ENCODE peak calls at places on chromosomes 3 and 15, in six cellular contexts. One of them, this sample, is unnamed. For H3K27me3, the result is how much of the 10 kb centered on the place peaks cover.

GRCh38 chr3:187839422-187839821 is 94.2 kb upstream of the BCL6 start:
- DNase-seq in lung: no peak
- DNase-seq in fibroblast of lung: no peak
- DNase-seq in GM06990: no peak
- DNase-seq in heart left ventricle: no peak
- DNase-seq in WERI-Rb-1: no peak
- DNase-seq in this sample: no peak

GRCh38 chr3:190741788-190742187 is 120.7 kb downstream of the GMNC start:
- DNase-seq in GM06990: no peak
- DNase-seq in heart left ventricle: no peak
- DNase-seq in lung: no peak
- DNase-seq in fibroblast of lung: no peak
- DNase-seq in WERI-Rb-1: no peak
- DNase-seq in this sample: no peak

GRCh38 chr3:122786067-122786466 is 7.6 kb downstream of the HSPBAP1 start:
- DNase-seq in WERI-Rb-1: no peak
- DNase-seq in GM06990: no peak
- DNase-seq in fibroblast of lung: peak
- DNase-seq in heart left ventricle: no peak
- DNase-seq in lung: no peak
- DNase-seq in this sample: no peak

GRCh38 chr3:161422171-161422693 is 50.9 kb upstream of the SPTSSB start:
- DNase-seq in lung: no peak
- DNase-seq in fibroblast of lung: no peak
- DNase-seq in heart left ventricle: no peak
- DNase-seq in GM06990: no peak
- DNase-seq in WERI-Rb-1: no peak
- DNase-seq in this sample: no peak

GRCh38 chr15:37102315-37103021 is 2.1 kb upstream of the MEIS2 start:
- DNase-seq in fibroblast of lung: peak
- DNase-seq in heart left ventricle: no peak
- DNase-seq in WERI-Rb-1: peak
- DNase-seq in lung: no peak
- DNase-seq in GM06990: no peak
- DNase-seq in this sample: no peak

GRCh38 chr15:77535845-77536244 is 96.9 kb downstream of the LINGO1 start:
- DNase-seq in GM06990: no peak
- DNase-seq in lung: no peak
- DNase-seq in fibroblast of lung: no peak
- DNase-seq in heart left ventricle: no peak
- DNase-seq in WERI-Rb-1: no peak
- DNase-seq in this sample: no peak

GRCh38 chr3:24428470-24428869 is 66.2 kb downstream of the THRB start:
- DNase-seq in lung: no peak
- DNase-seq in WERI-Rb-1: no peak
- DNase-seq in heart left ventricle: no peak
- DNase-seq in fibroblast of lung: no peak
- DNase-seq in GM06990: no peak
- DNase-seq in this sample: no peak

GRCh38 chr15:74233864-74234597 is 2.1 kb upstream of the CCDC33 start:
- DNase-seq in WERI-Rb-1: no peak
- DNase-seq in lung: no peak
- DNase-seq in heart left ventricle: no peak
- DNase-seq in fibroblast of lung: no peak
- DNase-seq in GM06990: no peak
- DNase-seq in this sample: no peak

GRCh38 chr3:113287818-113288648 is 76.7 kb downstream of the BOC start:
- DNase-seq in fibroblast of lung: peak
- DNase-seq in heart left ventricle: no peak
- DNase-seq in WERI-Rb-1: peak
- DNase-seq in lung: no peak
- DNase-seq in GM06990: no peak
- DNase-seq in this sample: peak

GRCh38 chr15:37133619-37134018 is 33.3 kb upstream of the MEIS2 start:
- DNase-seq in WERI-Rb-1: no peak
- DNase-seq in fibroblast of lung: peak
- DNase-seq in GM06990: no peak
- DNase-seq in lung: no peak
- DNase-seq in heart left ventricle: no peak
- DNase-seq in this sample: no peak

GRCh38 chr3:190116551-190117067 is 4.1 kb downstream of the P3H2 start:
- DNase-seq in heart left ventricle: no peak
- DNase-seq in WERI-Rb-1: no peak
- DNase-seq in fibroblast of lung: peak
- DNase-seq in lung: no peak
- DNase-seq in GM06990: no peak
- DNase-seq in this sample: no peak

GRCh38 chr3:72274511-72275295 is 489.8 kb upstream of the PROK2 start:
- DNase-seq in fibroblast of lung: peak
- DNase-seq in lung: peak
- DNase-seq in GM06990: no peak
- DNase-seq in heart left ventricle: no peak
- DNase-seq in WERI-Rb-1: peak
- DNase-seq in this sample: peak

GRCh38 chr3:42763023-42763422 is 10.0 kb downstream of the CCDC13 start:
- DNase-seq in GM06990: no peak
- DNase-seq in fibroblast of lung: peak
- DNase-seq in lung: peak
- DNase-seq in heart left ventricle: no peak
- DNase-seq in WERI-Rb-1: no peak
- DNase-seq in this sample: no peak

GRCh38 chr3:174440350-174440716 is 418.8 kb upstream of the NAALADL2 start:
- DNase-seq in lung: no peak
- DNase-seq in WERI-Rb-1: no peak
- DNase-seq in heart left ventricle: no peak
- DNase-seq in fibroblast of lung: peak
- DNase-seq in GM06990: no peak
- DNase-seq in this sample: no peak

GRCh38 chr3:114624676-114625181 is 330.9 kb downstream of the TIGIT start:
- DNase-seq in GM06990: no peak
- DNase-seq in WERI-Rb-1: no peak
- DNase-seq in fibroblast of lung: peak
- DNase-seq in lung: peak
- DNase-seq in heart left ventricle: peak
- DNase-seq in this sample: no peak

GRCh38 chr3:143736651-143737050 is 111.6 kb downstream of the SLC9A9 start:
- DNase-seq in GM06990: no peak
- DNase-seq in lung: no peak
- DNase-seq in heart left ventricle: no peak
- DNase-seq in WERI-Rb-1: no peak
- DNase-seq in fibroblast of lung: peak
- DNase-seq in this sample: no peak

GRCh38 chr3:62892951-62893350 is 17.7 kb upstream of the CADPS start:
- DNase-seq in lung: no peak
- DNase-seq in WERI-Rb-1: no peak
- DNase-seq in GM06990: no peak
- DNase-seq in heart left ventricle: no peak
- DNase-seq in fibroblast of lung: no peak
- DNase-seq in this sample: no peak

GRCh38 chr3:129033151-129033550 is 27.4 kb upstream of the GP9 start:
- DNase-seq in GM06990: no peak
- DNase-seq in WERI-Rb-1: no peak
- DNase-seq in lung: no peak
- DNase-seq in fibroblast of lung: no peak
- DNase-seq in heart left ventricle: no peak
- DNase-seq in this sample: no peak

GRCh38 chr15:43776101-43776717 is 557 bp downstream of the ELL3 start:
- DNase-seq in heart left ventricle: no peak
- DNase-seq in lung: no peak
- DNase-seq in fibroblast of lung: no peak
- DNase-seq in WERI-Rb-1: no peak
- DNase-seq in GM06990: peak
- DNase-seq in this sample: no peak

GRCh38 chr3:171239757-171240503 is 213.4 kb upstream of the SLC2A2 start:
- DNase-seq in WERI-Rb-1: no peak
- DNase-seq in heart left ventricle: no peak
- DNase-seq in fibroblast of lung: no peak
- DNase-seq in GM06990: no peak
- DNase-seq in lung: no peak
- DNase-seq in this sample: no peak

GRCh38 chr3:141530133-141530768 is 43.4 kb downstream of the RASA2 start:
- DNase-seq in lung: no peak
- DNase-seq in heart left ventricle: no peak
- DNase-seq in GM06990: no peak
- DNase-seq in fibroblast of lung: peak
- DNase-seq in WERI-Rb-1: no peak
- DNase-seq in this sample: peak

GRCh38 chr3:36813320-36813719 is 49.0 kb upstream of the DCLK3 start:
- DNase-seq in GM06990: no peak
- DNase-seq in heart left ventricle: no peak
- DNase-seq in lung: no peak
- DNase-seq in WERI-Rb-1: no peak
- DNase-seq in fibroblast of lung: no peak
- DNase-seq in this sample: no peak

GRCh38 chr3:194640829-194641228 is 7.6 kb upstream of the TMEM44 start:
- DNase-seq in fibroblast of lung: peak
- DNase-seq in lung: no peak
- DNase-seq in GM06990: no peak
- DNase-seq in heart left ventricle: no peak
- DNase-seq in WERI-Rb-1: peak
- DNase-seq in this sample: peak

GRCh38 chr3:8095724-8096123 is 405.9 kb upstream of the LMCD1 start:
- DNase-seq in fibroblast of lung: no peak
- DNase-seq in lung: no peak
- DNase-seq in GM06990: no peak
- DNase-seq in WERI-Rb-1: peak
- DNase-seq in heart left ventricle: no peak
- DNase-seq in this sample: no peak

GRCh38 chr3:78765671-78766485 is 1001.9 kb downstream of the ROBO1 start:
- DNase-seq in GM06990: no peak
- DNase-seq in fibroblast of lung: no peak
- DNase-seq in lung: no peak
- DNase-seq in WERI-Rb-1: no peak
- DNase-seq in heart left ventricle: no peak
- DNase-seq in this sample: no peak

DNA sequence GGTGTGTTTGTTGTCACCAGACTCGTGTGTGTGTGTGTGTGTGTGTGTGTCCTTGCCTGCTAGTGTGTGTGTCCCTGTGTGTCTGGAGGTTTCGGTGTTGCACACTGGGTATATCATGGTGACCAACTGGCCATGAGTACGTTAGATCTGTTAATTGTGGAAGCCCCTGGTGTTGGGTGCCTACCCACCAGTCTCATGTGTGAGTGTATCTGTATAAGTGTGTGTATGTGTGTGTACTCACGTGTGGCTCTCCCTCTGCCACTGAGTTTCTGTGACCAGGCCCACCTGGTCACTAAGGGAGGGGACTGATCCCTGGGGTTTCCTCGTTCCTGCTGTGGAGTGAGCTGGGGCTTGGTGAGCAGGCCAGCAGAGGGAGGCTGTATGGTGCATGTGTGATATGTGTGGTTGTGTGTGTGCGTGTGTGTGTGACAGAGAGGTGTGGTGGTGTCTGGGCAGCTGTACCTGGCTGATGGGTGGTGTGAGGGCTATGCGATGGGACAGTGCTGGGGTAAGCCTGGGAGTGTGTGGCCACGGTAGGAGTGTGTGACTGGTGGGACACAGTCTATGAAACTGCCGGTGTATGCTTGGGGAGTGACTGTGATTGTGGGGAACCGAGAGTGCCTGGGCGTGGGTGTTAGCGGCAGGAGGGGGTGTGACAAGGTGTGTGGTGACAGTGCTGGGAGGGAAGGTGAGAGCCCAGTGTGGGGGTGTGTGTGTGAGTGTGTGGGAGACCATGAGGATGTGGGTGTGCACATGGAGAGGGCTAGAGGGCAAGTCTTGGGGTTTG is 1.9 kb downstream of the PRKCD start:
- DNase-seq in GM06990: peak
- DNase-seq in fibroblast of lung: no peak
- DNase-seq in lung: no peak
- DNase-seq in heart left ventricle: no peak
- DNase-seq in WERI-Rb-1: no peak
- DNase-seq in this sample: peak
- H3K4me3 ChIP-seq in GM06990: peak
- H3K4me3 ChIP-seq in fibroblast of lung: no peak
- H3K4me3 ChIP-seq in lung: peak
- H3K4me3 ChIP-seq in heart left ventricle: peak
- H3K4me3 ChIP-seq in WERI-Rb-1: peak
- H3K4me3 ChIP-seq in this sample: peak

DNA sequence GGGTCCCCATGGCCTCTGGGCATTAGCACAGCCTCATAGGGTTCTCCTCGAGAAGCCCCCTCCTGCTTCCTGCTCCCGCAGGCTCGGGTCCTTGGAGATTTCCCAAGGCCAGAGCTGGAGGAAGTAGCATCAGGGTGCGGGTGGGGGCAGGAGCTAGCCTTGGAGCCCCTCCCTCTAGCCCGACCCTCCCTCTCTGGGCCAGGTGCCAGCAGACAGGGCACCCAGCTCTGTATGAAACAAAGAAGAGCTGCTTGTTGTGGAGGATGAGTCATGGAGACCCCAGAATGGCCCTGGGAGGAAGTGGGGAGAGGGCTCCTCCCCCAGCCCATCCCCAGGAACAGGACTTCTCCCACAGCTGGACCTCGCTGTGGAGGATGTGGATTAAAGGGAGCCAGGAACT is 29.2 kb downstream of the EPHB3 start:
- DNase-seq in lung: no peak
- DNase-seq in fibroblast of lung: peak
- DNase-seq in WERI-Rb-1: no peak
- DNase-seq in heart left ventricle: peak
- DNase-seq in GM06990: no peak
- DNase-seq in this sample: no peak
- H3K27me3 ChIP-seq in lung: under half
- H3K27me3 ChIP-seq in fibroblast of lung: under half
- H3K27me3 ChIP-seq in WERI-Rb-1: under half
- H3K27me3 ChIP-seq in heart left ventricle: under half
- H3K27me3 ChIP-seq in GM06990: under half
- H3K27me3 ChIP-seq in this sample: under half

GRCh38 chr3:35678552-35679220 is 39.4 kb downstream of the ARPP21 start:
- DNase-seq in lung: no peak
- DNase-seq in heart left ventricle: no peak
- DNase-seq in fibroblast of lung: no peak
- DNase-seq in WERI-Rb-1: no peak
- DNase-seq in GM06990: no peak
- DNase-seq in this sample: no peak
- H3K4me3 ChIP-seq in lung: no peak
- H3K4me3 ChIP-seq in heart left ventricle: no peak
- H3K4me3 ChIP-seq in fibroblast of lung: no peak
- H3K4me3 ChIP-seq in WERI-Rb-1: peak
- H3K4me3 ChIP-seq in GM06990: no peak
- H3K4me3 ChIP-seq in this sample: no peak

GRCh38 chr3:184275302-184275701 is 520 bp upstream of the ECE2 start:
- DNase-seq in WERI-Rb-1: no peak
- DNase-seq in heart left ventricle: no peak
- DNase-seq in GM06990: no peak
- DNase-seq in fibroblast of lung: no peak
- DNase-seq in lung: no peak
- DNase-seq in this sample: no peak
- H3K27me3 ChIP-seq in WERI-Rb-1: under half
- H3K27me3 ChIP-seq in heart left ventricle: under half
- H3K27me3 ChIP-seq in GM06990: under half
- H3K27me3 ChIP-seq in fibroblast of lung: under half
- H3K27me3 ChIP-seq in lung: under half
- H3K27me3 ChIP-seq in this sample: under half

DNA sequence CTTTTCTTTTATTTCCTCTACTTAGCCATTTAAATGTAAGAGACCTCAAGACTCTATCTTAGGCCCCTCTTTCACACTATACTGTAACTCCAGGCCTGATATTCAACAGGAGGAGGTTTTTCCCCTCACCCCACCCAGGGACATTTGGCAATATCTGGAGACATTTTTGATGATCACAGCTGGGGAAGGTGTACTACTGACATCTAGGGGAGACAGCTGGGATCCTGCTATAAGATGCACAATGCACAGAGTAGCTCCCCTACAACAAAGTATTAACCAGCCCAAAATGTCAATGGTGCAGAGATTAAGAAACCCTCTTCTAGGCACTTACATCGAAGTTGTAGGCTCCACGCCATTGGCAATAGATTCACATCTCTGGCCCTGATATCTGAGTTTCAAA is 517.5 kb upstream of the UBE2E2 start:
- DNase-seq in GM06990: no peak
- DNase-seq in WERI-Rb-1: no peak
- DNase-seq in fibroblast of lung: no peak
- DNase-seq in heart left ventricle: no peak
- DNase-seq in lung: no peak
- DNase-seq in this sample: no peak
- H3K4me3 ChIP-seq in GM06990: no peak
- H3K4me3 ChIP-seq in WERI-Rb-1: no peak
- H3K4me3 ChIP-seq in fibroblast of lung: no peak
- H3K4me3 ChIP-seq in heart left ventricle: no peak
- H3K4me3 ChIP-seq in lung: no peak
- H3K4me3 ChIP-seq in this sample: no peak